ENCODE peak calls at places on chromosomes 5 and 9, in four cellular contexts. R is omental fat pad, L is WTC11, N is cardiac fibroblast. A is an unnamed sample.

GRCh38 chr5:127228540-127229184 is 61.9 kb upstream of the MEGF10 start:
- DNase-seq in R (no peak), L (peak), N (no peak), A (no peak)

GRCh38 chr9:78756813-78757510 is 460.0 kb downstream of the PSAT1 start:
- DNase-seq in R (no peak), L (no peak), N (no peak), A (no peak)

GRCh38 chr5:112238473-112238872 is 180.6 kb downstream of the EPB41L4A start:
- DNase-seq in R (no peak), L (no peak), N (no peak), A (no peak)

GRCh38 chr9:78122631-78123030 is 91.0 kb upstream of the GNAQ start:
- DNase-seq in R (no peak), L (no peak), N (peak), A (no peak)

GRCh38 chr5:75049581-75050274 is 2.6 kb downstream of the GCNT4 start:
- DNase-seq in R (no peak), L (peak), N (peak), A (peak)

GRCh38 chr9:23842531-23843129 is 16.6 kb upstream of the ELAVL2 start:
- DNase-seq in R (no peak), L (no peak), N (no peak), A (no peak)

GRCh38 chr9:105950448-105950847 is 256.1 kb downstream of the TMEM38B start:
- DNase-seq in R (no peak), L (no peak), N (no peak), A (no peak)

GRCh38 chr9:83322438-83322837 is 215.8 kb downstream of the FRMD3 start:
- DNase-seq in R (no peak), L (no peak), N (peak), A (peak)

GRCh38 chr5:150513375-150514309 is 5.7 kb downstream of the NDST1 start:
- DNase-seq in R (no peak), L (peak), N (no peak), A (no peak)

GRCh38 chr5:150266807-150267408 is 22.7 kb downstream of the CAMK2A start:
- DNase-seq in R (no peak), L (no peak), N (no peak), A (no peak)

GRCh38 chr5:181111010-181111409 is 20.0 kb downstream of the OR2V1 start:
- DNase-seq in R (no peak), L (no peak), N (no peak), A (no peak)

GRCh38 chr9:127135056-127135745 is 12.8 kb upstream of the ANGPTL2 start:
- DNase-seq in R (no peak), L (no peak), N (no peak), A (no peak)

GRCh38 chr9:14437336-14438231 is 123.6 kb upstream of the NFIB start:
- DNase-seq in R (no peak), L (no peak), N (no peak), A (no peak)

DNA sequence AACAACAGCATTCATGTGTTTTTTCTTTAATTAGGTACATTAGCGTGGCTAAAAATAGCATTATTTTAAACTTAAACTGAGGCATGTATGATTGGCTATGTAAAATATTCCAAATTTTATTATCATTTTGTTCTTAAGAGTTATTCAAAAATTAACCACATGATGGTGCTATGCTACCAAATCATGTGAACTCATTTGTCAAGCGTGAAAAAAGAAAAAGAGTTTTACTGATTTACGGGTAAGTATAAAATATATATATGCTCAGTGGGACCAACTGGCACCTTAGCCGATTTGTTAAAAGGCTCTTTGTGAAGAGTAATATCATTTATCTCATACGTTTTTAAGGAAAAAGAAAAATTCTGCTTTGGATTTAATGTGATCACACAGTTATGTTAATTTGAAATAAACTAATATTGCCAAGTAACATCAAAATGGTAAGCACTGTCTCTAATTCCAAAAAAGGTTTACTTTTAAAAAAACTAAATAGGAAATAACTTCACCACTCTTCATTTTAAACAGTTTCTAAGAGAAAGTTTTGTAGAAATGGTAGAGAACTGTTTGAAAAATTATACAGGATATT is 1042.3 kb downstream of the CDH12 start:
- DNase-seq in R (no peak), L (no peak), N (peak), A (no peak)
- TF ChIP-seq CTCF in R (no peak), L (peak), N (peak), A (peak)

DNA sequence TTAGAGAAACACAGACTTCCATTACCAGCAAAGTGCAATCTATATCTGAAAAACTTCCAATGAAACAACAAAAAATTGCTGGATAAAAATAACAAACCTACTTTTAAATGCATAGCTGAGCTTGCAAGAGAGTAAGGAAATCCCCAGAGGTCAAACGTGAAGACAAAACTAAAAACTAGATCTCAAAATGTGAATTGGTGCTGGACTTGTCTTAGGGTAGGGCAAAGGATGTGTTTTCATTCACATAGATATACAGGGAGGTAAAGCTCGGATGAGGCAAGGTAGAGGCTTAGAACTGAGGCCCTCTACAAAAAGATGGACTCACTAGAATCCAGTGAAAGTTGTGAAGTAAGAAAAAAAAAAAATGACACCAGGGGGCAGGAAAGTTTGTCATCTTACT is 13.6 kb upstream of the RASA1 start:
- DNase-seq in R (no peak), L (no peak), N (no peak), A (no peak)
- TF ChIP-seq CTCF in R (no peak), L (no peak), N (no peak), A (no peak)

GRCh38 chr5:154276932-154277331 is 86.4 kb downstream of the GALNT10 start:
- DNase-seq in R (no peak), L (no peak), N (peak), A (peak)

GRCh38 chr5:154278908-154279307 is 88.4 kb downstream of the GALNT10 start:
- DNase-seq in R (no peak), L (no peak), N (no peak), A (no peak)

GRCh38 chr5:154277499-154277898 is 87.0 kb downstream of the GALNT10 start:
- DNase-seq in R (no peak), L (no peak), N (no peak), A (no peak)

GRCh38 chr5:154276236-154276792 is 85.8 kb downstream of the GALNT10 start:
- DNase-seq in R (no peak), L (no peak), N (no peak), A (no peak)

GRCh38 chr5:154278172-154278571 is 87.6 kb downstream of the GALNT10 start:
- DNase-seq in R (no peak), L (no peak), N (peak), A (peak)
- TF ChIP-seq CTCF in R (no peak), L (no peak), N (no peak), A (no peak)

GRCh38 chr5:54741711-54742110 is 224.2 kb downstream of the SNX18 start:
- DNase-seq in R (no peak), L (no peak), N (no peak), A (no peak)

GRCh38 chr5:54743581-54743980 is 226.0 kb downstream of the SNX18 start:
- DNase-seq in R (no peak), L (no peak), N (no peak), A (no peak)

GRCh38 chr5:54743997-54744788 is 226.6 kb downstream of the SNX18 start:
- DNase-seq in R (no peak), L (no peak), N (peak), A (peak)

GRCh38 chr5:54740141-54740540 is 222.6 kb downstream of the SNX18 start:
- DNase-seq in R (no peak), L (no peak), N (no peak), A (no peak)

GRCh38 chr5:54742417-54742889 is 224.9 kb downstream of the SNX18 start:
- DNase-seq in R (no peak), L (no peak), N (peak), A (peak)
- TF ChIP-seq CTCF in R (no peak), L (no peak), N (no peak), A (peak)

GRCh38 chr9:34863426-34863825 is 94.7 kb upstream of the PHF24 start:
- DNase-seq in R (no peak), L (no peak), N (no peak), A (no peak)
- TF ChIP-seq CTCF in R (no peak), L (no peak), N (no peak), A (no peak)

GRCh38 chr5:132812949-132813598 is at the start of gene SOWAHA:
- DNase-seq in R (no peak), L (peak), N (peak), A (no peak)
- TF ChIP-seq CTCF in R (no peak), L (no peak), N (no peak), A (no peak)

A was measured in HFFc6.